ENCODE peak calls at places on chromosomes 3 and 15, in five cellular contexts. A, E, M, J and Y are unnamed samples.

GRCh38 chr3:8442993-8443670 is 58.5 kb upstream of the LMCD1 start:
- DNase-seq in J (no peak), M (no peak), A (no peak), E (no peak), Y (no peak)

GRCh38 chr15:73515520-73515919 is 72.6 kb downstream of the REC114 start:
- DNase-seq in J (no peak), E (no peak), A (no peak), M (no peak), Y (no peak)

GRCh38 chr15:42107483-42107882 is 13.1 kb upstream of the PLA2G4D start:
- DNase-seq in E (no peak), A (no peak), J (no peak), M (no peak), Y (no peak)

GRCh38 chr3:15743587-15744009 is 54.2 kb downstream of the ANKRD28 start:
- DNase-seq in E (no peak), M (no peak), A (no peak), J (no peak), Y (no peak)

GRCh38 chr3:107344722-107345121 is 32.5 kb upstream of the CCDC54 start:
- DNase-seq in A (no peak), J (no peak), E (no peak), M (no peak), Y (no peak)

GRCh38 chr3:133330542-133330941 is 69.3 kb upstream of the BFSP2 start:
- DNase-seq in M (no peak), A (no peak), E (no peak), J (no peak), Y (no peak)

GRCh38 chr15:41180206-41180789 is 50.3 kb downstream of the EXD1 start:
- DNase-seq in J (no peak), E (no peak), M (no peak), A (no peak), Y (no peak)

GRCh38 chr15:44173813-44174212 is 21.3 kb downstream of the FRMD5 start:
- DNase-seq in J (no peak), E (no peak), A (no peak), M (no peak), Y (no peak)

GRCh38 chr3:46668591-46668990 is 24.9 kb downstream of the ALS2CL start:
- DNase-seq in J (no peak), A (peak), E (no peak), M (no peak), Y (no peak)

GRCh38 chr3:127791221-127791913 is 30.9 kb downstream of the MGLL start:
- DNase-seq in M (no peak), E (no peak), A (no peak), J (peak), Y (peak)

GRCh38 chr3:53826048-53826447 is 20.2 kb downstream of the CHDH start:
- DNase-seq in J (no peak), E (no peak), A (no peak), M (no peak), Y (no peak)

GRCh38 chr3:147846854-147847453 is 437.8 kb downstream of the ZIC1 start:
- DNase-seq in M (no peak), J (no peak), E (no peak), A (no peak), Y (no peak)

GRCh38 chr3:156417733-156418132 is 137.2 kb downstream of the SSR3 start:
- DNase-seq in A (no peak), M (no peak), J (no peak), E (no peak), Y (no peak)

GRCh38 chr3:70985572-70985971 is 598.0 kb downstream of the FOXP1 start:
- DNase-seq in M (no peak), E (no peak), J (no peak), A (no peak), Y (no peak)

GRCh38 chr3:69791111-69791510 is 51.8 kb downstream of the MITF start:
- DNase-seq in A (peak), M (peak), J (no peak), E (no peak), Y (peak)

DNA sequence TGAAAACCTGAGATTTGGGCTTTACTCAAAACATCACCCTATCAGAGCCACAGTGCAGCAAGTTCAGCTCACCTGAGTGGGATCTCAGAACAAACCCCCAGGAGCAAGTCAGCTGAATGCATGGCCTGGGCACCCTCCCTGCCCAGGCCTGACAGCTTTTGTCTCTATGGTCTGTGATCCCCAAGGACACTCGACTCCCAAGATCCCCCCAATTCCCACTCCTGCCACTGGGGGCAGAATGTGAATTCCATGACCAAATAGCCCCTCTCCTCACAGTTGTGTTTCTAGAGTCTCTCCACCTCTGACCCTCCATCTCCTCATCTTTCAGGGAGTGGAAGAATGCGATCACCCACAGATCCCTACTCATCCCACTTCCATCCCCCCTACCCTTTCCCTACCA is 58.9 kb downstream of the ZNF445 start:
- DNase-seq in E (no peak), M (no peak), A (no peak), J (no peak), Y (no peak)
- TF ChIP-seq CTCF in E (peak), M (no peak), A (no peak), J (no peak), Y (peak)

GRCh38 chr15:34358367-34358766 is 8.6 kb downstream of the LPCAT4 start:
- DNase-seq in M (no peak), J (no peak), E (no peak), A (no peak), Y (no peak)
- TF ChIP-seq CTCF in M (no peak), J (no peak), E (peak), A (no peak), Y (peak)

GRCh38 chr3:105828703-105829102 is 40.1 kb downstream of the CBLB start:
- DNase-seq in M (no peak), J (no peak), A (no peak), E (peak), Y (no peak)

GRCh38 chr3:105829879-105830622 is 38.8 kb downstream of the CBLB start:
- DNase-seq in A (no peak), E (no peak), M (no peak), J (no peak), Y (no peak)

GRCh38 chr3:105827101-105827634 is 41.6 kb downstream of the CBLB start:
- DNase-seq in J (no peak), M (no peak), A (no peak), E (no peak), Y (no peak)

GRCh38 chr3:105829229-105829628 is 39.6 kb downstream of the CBLB start:
- DNase-seq in E (no peak), M (no peak), A (no peak), J (no peak), Y (no peak)

GRCh38 chr3:105827959-105828358 is 40.9 kb downstream of the CBLB start:
- DNase-seq in A (peak), J (no peak), M (peak), E (no peak), Y (peak)
- TF ChIP-seq CTCF in A (peak), J (no peak), M (no peak), E (no peak), Y (peak)

DNA sequence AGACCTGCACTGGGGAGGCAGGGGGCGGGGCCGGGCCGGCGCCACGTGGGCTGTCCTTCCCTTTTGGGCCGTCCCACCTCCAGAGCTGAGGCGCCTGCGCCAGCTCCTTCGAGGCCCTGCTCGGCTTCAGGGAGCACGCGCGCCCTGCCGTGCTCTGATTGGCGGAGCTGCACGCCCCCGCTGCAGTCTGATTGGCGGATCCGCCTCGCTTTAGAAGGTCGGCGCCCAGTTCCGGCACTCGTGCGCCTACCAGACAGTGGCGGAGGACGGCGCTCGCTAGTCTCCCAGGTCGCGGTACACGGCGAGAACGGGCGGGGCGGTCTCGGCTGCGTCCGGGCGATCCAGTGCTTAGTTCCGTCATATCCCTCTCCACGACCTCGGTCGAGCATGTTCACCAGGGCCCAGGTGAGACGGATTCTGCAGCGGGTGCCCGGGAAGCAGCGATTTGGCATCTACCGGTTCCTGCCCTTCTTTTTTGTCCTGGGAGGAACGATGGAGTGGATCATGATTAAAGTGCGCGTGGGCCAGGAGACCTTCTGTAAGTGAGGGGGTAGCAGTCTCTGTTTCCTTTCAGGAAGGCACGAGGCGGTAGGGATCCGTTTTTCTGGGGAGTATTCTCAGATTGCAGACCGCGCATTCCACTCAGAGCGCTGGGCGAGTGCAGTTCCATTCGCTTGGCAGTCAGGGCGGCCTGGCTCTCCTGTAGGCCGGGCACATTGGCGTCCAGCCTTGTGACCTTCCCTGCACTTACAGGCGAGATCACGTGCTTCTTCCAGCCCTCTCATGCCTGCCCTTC is at the start of gene UQCC5:
- DNase-seq in J (peak), M (peak), E (peak), A (peak), Y (peak)
- TF ChIP-seq CTCF in J (no peak), M (no peak), E (no peak), A (no peak), Y (no peak)

GRCh38 chr3:141402476-141403171 is 34.3 kb downstream of the ZBTB38 start:
- DNase-seq in E (peak), J (peak), M (peak), A (peak), Y (no peak)
- TF ChIP-seq CTCF in E (no peak), J (no peak), M (no peak), A (peak), Y (no peak)

GRCh38 chr15:38699633-38700230 is 135.1 kb upstream of the RASGRP1 start:
- DNase-seq in E (no peak), A (peak), J (peak), M (peak), Y (no peak)
- TF ChIP-seq CTCF in E (peak), A (peak), J (peak), M (peak), Y (peak)

GRCh38 chr3:21835266-21835665 is 84.3 kb upstream of the ZNF385D start:
- DNase-seq in E (no peak), M (no peak), A (no peak), J (no peak), Y (no peak)

GRCh38 chr3:21839181-21839580 is 88.2 kb upstream of the ZNF385D start:
- DNase-seq in A (no peak), E (no peak), J (no peak), M (no peak), Y (no peak)

DNA sequence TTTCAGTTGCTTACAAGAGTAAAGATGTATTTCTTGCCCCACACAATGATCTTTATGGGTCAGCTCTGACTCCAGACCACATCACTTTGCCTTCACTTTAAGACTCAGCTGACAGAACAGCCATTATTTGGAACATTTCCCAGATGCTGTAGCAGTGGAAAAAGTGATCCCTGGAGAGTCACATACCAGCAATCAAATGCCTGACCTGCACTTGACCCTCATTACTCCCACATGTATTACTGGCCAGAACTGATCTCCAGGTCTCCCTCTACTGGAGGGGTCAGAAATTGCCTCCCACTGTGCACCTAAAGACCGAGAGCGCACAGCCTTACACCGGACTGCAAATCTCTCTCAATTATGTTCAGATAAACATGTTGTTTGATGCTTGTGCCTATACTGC is 88.6 kb upstream of the ZNF385D start:
- DNase-seq in E (no peak), J (peak), A (no peak), M (no peak), Y (peak)
- TF ChIP-seq CTCF in E (peak), J (peak), A (peak), M (no peak), Y (peak)

DNA sequence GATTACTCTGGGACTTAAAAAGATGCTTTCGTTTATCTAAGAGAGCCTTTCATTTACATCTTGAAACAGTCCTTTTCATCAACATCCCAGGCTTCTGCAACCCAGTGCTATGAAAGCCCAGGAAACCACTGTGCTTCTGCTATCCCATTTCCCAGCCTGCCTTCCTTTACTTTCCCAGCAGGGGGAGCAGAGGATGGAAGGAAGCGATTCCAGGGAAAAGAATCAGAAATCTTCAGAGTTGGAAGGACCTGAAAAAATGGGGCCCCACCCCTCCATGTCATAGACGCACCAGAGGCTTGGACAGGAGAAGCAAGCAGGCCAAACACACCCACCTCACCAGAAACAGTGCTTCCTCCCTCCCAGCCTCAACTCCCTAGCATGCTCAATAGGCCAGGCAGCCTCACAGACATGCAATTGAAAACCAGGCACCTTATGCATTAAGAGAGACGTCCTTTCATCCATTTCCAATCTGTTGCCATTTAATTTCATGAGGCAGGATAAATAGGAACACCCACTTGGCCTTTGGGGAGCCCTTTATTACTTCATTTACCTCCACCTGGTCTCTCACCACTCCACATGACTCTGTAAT is 584.1 kb downstream of the NTRK3 start:
- DNase-seq in A (no peak), E (no peak), J (no peak), M (peak), Y (peak)
- TF ChIP-seq CTCF in A (peak), E (no peak), J (no peak), M (peak), Y (peak)

GRCh38 chr15:27884726-27885125 is 214.4 kb downstream of the OCA2 start:
- DNase-seq in M (no peak), J (no peak), A (no peak), E (no peak), Y (no peak)
- TF ChIP-seq CTCF in M (no peak), J (no peak), A (no peak), E (no peak), Y (no peak)

GRCh38 chr15:82900511-82900910 is 52.0 kb downstream of the HOMER2 start:
- DNase-seq in J (no peak), M (no peak), A (no peak), E (no peak), Y (no peak)
- TF ChIP-seq CTCF in J (no peak), M (no peak), A (no peak), E (no peak), Y (no peak)